ENCODE peak calls at places on chromosomes 2 and 18, in nine cellular contexts. H is tibial artery; Z is IMR-90; V is BE2C; G is left lung; S is CD8-positive, alpha-beta T cell; J is H9; W is effector memory CD4-positive, alpha-beta T cell; E is heart left ventricle. M is an unnamed sample. For H3K4me1, the result is how much of the 10 kb centered on the place peaks cover.

GRCh38 chr18:36514778-36515177 is 217.3 kb downstream of the FHOD3 start:
- DNase-seq in W (no peak), Z (no peak), G (no peak), H (no peak), S (no peak), E (no peak), J (peak), V (no peak), M (no peak)

GRCh38 chr18:9032519-9032918 is 70.0 kb upstream of the NDUFV2 start:
- DNase-seq in V (no peak), E (no peak), S (no peak), H (no peak), Z (no peak), J (no peak), W (no peak), G (no peak), M (no peak)

GRCh38 chr2:45909677-45910191 is 258.3 kb downstream of the PRKCE start:
- DNase-seq in S (no peak), H (no peak), E (no peak), G (peak), Z (no peak), J (no peak), V (no peak), W (no peak), M (no peak)

GRCh38 chr2:38149533-38149932 is 73.6 kb upstream of the CYP1B1 start:
- DNase-seq in J (no peak), E (no peak), H (no peak), Z (no peak), G (no peak), V (no peak), S (no peak), W (no peak), M (no peak)

GRCh38 chr2:69464575-69464974 is 27.3 kb upstream of the NFU1 start:
- DNase-seq in W (no peak), V (no peak), J (no peak), E (no peak), H (no peak), S (no peak), Z (peak), G (no peak), M (no peak)

GRCh38 chr2:172102858-172103359 is at the start of gene DLX2:
- DNase-seq in E (peak), S (peak), V (peak), W (peak), J (peak), G (peak), H (peak), Z (peak), M (peak)

GRCh38 chr18:48657446-48658120 is 118.8 kb downstream of the CTIF start:
- DNase-seq in G (no peak), Z (no peak), W (no peak), E (no peak), S (no peak), J (no peak), V (no peak), H (peak), M (no peak)

GRCh38 chr2:119606674-119607073 is 62.4 kb downstream of the CFAP221 start:
- DNase-seq in S (no peak), V (no peak), G (no peak), J (no peak), Z (no peak), E (no peak), H (no peak), W (no peak), M (no peak)

GRCh38 chr18:68984342-68984741 is 186.5 kb downstream of the CCDC102B start:
- DNase-seq in E (no peak), H (no peak), S (no peak), Z (no peak), G (no peak), V (no peak), J (no peak), W (no peak), M (no peak)

GRCh38 chr2:223735659-223736244 is 101.6 kb downstream of the AP1S3 start:
- DNase-seq in Z (peak), W (no peak), E (no peak), V (no peak), S (no peak), J (no peak), H (no peak), G (no peak), M (no peak)

GRCh38 chr2:6772366-6772710 is 93.4 kb downstream of the CMPK2 start:
- DNase-seq in J (peak), E (no peak), Z (peak), W (no peak), S (no peak), G (no peak), V (peak), H (no peak), M (no peak)

GRCh38 chr2:26530696-26531095 is 52.8 kb upstream of the OTOF start:
- DNase-seq in Z (peak), W (no peak), E (no peak), G (peak), V (peak), J (no peak), H (peak), S (no peak), M (no peak)

GRCh38 chr2:238970553-238971081 is 122.7 kb downstream of the TWIST2 start:
- DNase-seq in G (peak), V (peak), H (peak), E (peak), S (peak), Z (peak), W (peak), J (peak), M (peak)

GRCh38 chr2:212941361-212941760 is 210.1 kb downstream of the IKZF2 start:
- DNase-seq in E (no peak), Z (no peak), S (no peak), H (no peak), J (no peak), V (no peak), G (no peak), W (no peak), M (no peak)

GRCh38 chr2:36819090-36819711 is 122.7 kb downstream of the VIT start:
- DNase-seq in W (no peak), V (no peak), G (no peak), Z (no peak), H (no peak), J (no peak), E (no peak), S (no peak), M (no peak)

GRCh38 chr2:72973566-72974435 is 56.5 kb downstream of the EMX1 start:
- DNase-seq in E (no peak), J (peak), S (peak), V (peak), G (no peak), Z (peak), W (no peak), H (no peak), M (no peak)

GRCh38 chr2:25340340-25340886 is 1.3 kb downstream of the DNMT3A start:
- DNase-seq in G (no peak), V (peak), H (peak), W (no peak), S (no peak), J (no peak), Z (no peak), E (no peak), M (peak)

GRCh38 chr2:25437881-25438662 is 96.3 kb upstream of the DNMT3A start:
- DNase-seq in W (no peak), Z (no peak), S (no peak), E (no peak), H (no peak), G (no peak), V (no peak), J (no peak), M (no peak)

GRCh38 chr18:26480897-26481795 is 67.2 kb downstream of the KCTD1 start:
- DNase-seq in S (no peak), H (no peak), J (no peak), Z (peak), V (no peak), G (no peak), W (no peak), E (no peak), M (no peak)

GRCh38 chr2:99880148-99880983 is 262.0 kb downstream of the AFF3 start:
- DNase-seq in V (no peak), J (no peak), Z (peak), H (no peak), S (no peak), W (no peak), G (no peak), E (no peak), M (no peak)

GRCh38 chr18:55783921-55784320 is 195.9 kb upstream of the TCF4 start:
- DNase-seq in H (no peak), J (no peak), G (no peak), V (no peak), W (no peak), E (no peak), Z (no peak), S (no peak), M (no peak)

GRCh38 chr2:43110442-43110871 is 115.9 kb downstream of the ZFP36L2 start:
- DNase-seq in Z (peak), W (no peak), G (no peak), H (peak), J (no peak), S (no peak), V (no peak), E (peak), M (no peak)

GRCh38 chr2:236939751-236940229 is 145.9 kb upstream of the COPS8 start:
- DNase-seq in Z (no peak), W (no peak), G (no peak), J (no peak), S (no peak), E (no peak), V (peak), H (no peak), M (no peak)

GRCh38 chr2:233566141-233566956 is at the start of gene USP40:
- DNase-seq in W (peak), V (peak), H (peak), G (peak), E (peak), Z (peak), S (peak), J (peak), M (peak)

GRCh38 chr2:185456517-185456916 is 282.1 kb upstream of the FSIP2 start:
- DNase-seq in Z (no peak), V (no peak), J (no peak), G (no peak), H (no peak), E (no peak), S (no peak), W (no peak), M (no peak)

GRCh38 chr2:70141754-70142589 is 48.8 kb downstream of the C2orf42 start:
- DNase-seq in J (peak), G (no peak), W (no peak), H (no peak), Z (peak), S (no peak), V (no peak), E (no peak), M (no peak)

GRCh38 chr2:149219853-149220252 is 110.5 kb upstream of the LYPD6 start:
- DNase-seq in S (no peak), W (no peak), E (no peak), G (no peak), J (no peak), V (no peak), H (no peak), Z (no peak), M (no peak)

GRCh38 chr18:2891526-2892431 is 45.0 kb downstream of the EMILIN2 start:
- DNase-seq in Z (no peak), V (no peak), E (no peak), W (no peak), S (peak), H (peak), J (no peak), G (no peak), M (no peak)

GRCh38 chr2:233976690-233977294 is 59.6 kb downstream of the TRPM8 start:
- DNase-seq in V (peak), Z (peak), W (peak), E (no peak), G (no peak), J (no peak), H (no peak), S (peak), M (no peak)

GRCh38 chr2:188245230-188245629 is 46.4 kb upstream of the GULP1 start:
- DNase-seq in W (no peak), Z (no peak), J (no peak), S (no peak), H (no peak), V (no peak), E (no peak), G (no peak), M (no peak)

GRCh38 chr18:1361931-1362330 is 457.3 kb downstream of the ADCYAP1 start:
- DNase-seq in W (no peak), E (no peak), S (no peak), H (no peak), G (no peak), Z (no peak), V (no peak), J (no peak), M (no peak)

GRCh38 chr2:33419548-33420255 is 56.7 kb upstream of the RASGRP3 start:
- DNase-seq in W (no peak), V (no peak), E (no peak), J (no peak), H (no peak), G (no peak), Z (peak), S (no peak), M (no peak)

GRCh38 chr2:42663106-42663755 is 94.8 kb downstream of the MTA3 start:
- DNase-seq in E (peak), S (peak), J (peak), G (peak), H (peak), W (peak), Z (peak), V (peak), M (peak)

GRCh38 chr2:7203056-7203467 is 285.9 kb downstream of the RNF144A start:
- DNase-seq in H (no peak), V (peak), Z (peak), W (peak), J (peak), G (no peak), S (peak), E (no peak), M (peak)

GRCh38 chr2:11155326-11156059 is at the start of gene SLC66A3:
- DNase-seq in H (no peak), W (no peak), S (no peak), J (no peak), Z (peak), E (no peak), V (peak), G (peak), M (no peak)

GRCh38 chr18:59878644-59879043 is 21.2 kb upstream of the PMAIP1 start:
- DNase-seq in V (no peak), H (no peak), J (no peak), S (no peak), G (no peak), W (no peak), E (no peak), Z (peak), M (no peak)
- H3K4me1 ChIP-seq in V (under half), H (under half), J (under half), S (under half), G (under half), W (under half), E (under half), Z (under half), M (under half)

GRCh38 chr2:175398848-175399247 is 217.3 kb upstream of the ATP5MC3 start:
- DNase-seq in Z (no peak), S (no peak), E (no peak), W (no peak), J (no peak), V (no peak), G (no peak), H (no peak), M (no peak)

GRCh38 chr2:175393851-175394250 is 212.3 kb upstream of the ATP5MC3 start:
- DNase-seq in G (no peak), J (no peak), V (no peak), H (no peak), E (no peak), S (no peak), W (no peak), Z (no peak), M (no peak)

GRCh38 chr2:175400975-175401374 is 219.5 kb upstream of the ATP5MC3 start:
- DNase-seq in Z (no peak), V (no peak), W (no peak), G (no peak), E (no peak), J (no peak), S (no peak), H (no peak), M (no peak)

GRCh38 chr2:175399326-175399725 is 217.8 kb upstream of the ATP5MC3 start:
- DNase-seq in G (no peak), J (no peak), Z (no peak), V (no peak), E (no peak), H (no peak), S (no peak), W (no peak), M (no peak)

DNA sequence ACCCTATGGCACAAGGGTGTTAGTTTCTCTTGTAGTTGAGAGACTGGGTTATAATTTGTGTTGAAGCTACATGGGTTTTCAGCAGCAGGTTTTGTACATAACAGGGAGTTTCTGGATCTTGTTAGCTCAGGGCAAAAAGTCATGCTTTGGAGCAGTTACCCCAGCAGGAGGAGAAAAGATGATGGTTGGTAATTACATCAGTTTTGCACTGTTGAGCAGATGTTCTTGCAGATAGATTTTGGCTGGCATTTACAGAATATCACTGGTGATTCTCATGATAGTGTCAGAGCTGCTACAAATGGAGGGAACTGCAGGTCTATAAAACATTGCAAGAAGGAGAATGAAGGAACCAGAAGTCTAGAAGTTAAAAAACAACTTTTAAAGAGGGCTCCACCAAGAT is 215.2 kb upstream of the ATP5MC3 start:
- DNase-seq in G (no peak), Z (no peak), W (no peak), V (peak), E (no peak), H (no peak), J (no peak), S (no peak), M (no peak)
- H3K4me1 ChIP-seq in G (under half), Z (under half), W (under half), V (under half), E (under half), H (under half), J (under half), S (under half), M (under half)

GRCh38 chr18:13455470-13455869 is 236.9 kb downstream of the LDLRAD4 start:
- DNase-seq in J (no peak), V (no peak), E (no peak), G (no peak), H (peak), W (no peak), S (no peak), Z (no peak), M (no peak)

GRCh38 chr18:13452851-13453524 is 234.4 kb downstream of the LDLRAD4 start:
- DNase-seq in W (no peak), E (no peak), J (peak), Z (no peak), V (no peak), H (peak), S (no peak), G (no peak), M (no peak)

GRCh38 chr18:13454363-13455150 is 236.0 kb downstream of the LDLRAD4 start:
- DNase-seq in W (no peak), G (no peak), V (no peak), S (no peak), J (peak), H (peak), Z (no peak), E (no peak), M (no peak)

GRCh38 chr18:13452448-13452811 is 233.9 kb downstream of the LDLRAD4 start:
- DNase-seq in E (no peak), S (no peak), G (no peak), Z (peak), V (no peak), W (no peak), J (peak), H (peak), M (no peak)

DNA sequence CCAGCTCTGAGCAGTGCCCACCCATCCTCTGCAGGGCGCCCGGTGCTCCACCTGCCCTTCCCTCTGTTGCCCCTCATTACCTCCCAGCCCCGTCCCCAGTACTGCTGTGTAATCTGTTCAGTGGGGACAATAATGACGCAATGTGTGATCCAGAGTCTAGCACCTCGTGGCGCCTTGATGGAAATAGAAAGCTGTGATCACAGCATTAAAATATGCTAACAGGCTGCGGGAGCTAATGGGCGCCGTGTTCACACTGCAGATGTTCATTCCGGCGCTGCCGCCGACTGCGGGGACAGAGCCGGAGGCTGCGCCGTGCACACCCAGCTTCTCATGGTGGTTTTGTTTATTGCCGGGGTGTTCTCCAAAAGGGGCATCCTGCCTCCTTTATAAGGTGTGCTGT is 235.2 kb downstream of the LDLRAD4 start:
- DNase-seq in H (peak), G (no peak), E (no peak), J (peak), V (no peak), S (no peak), Z (no peak), W (no peak), M (no peak)
- H3K4me1 ChIP-seq in H (under half), G (under half), E (under half), J (under half), V (under half), S (under half), Z (under half), W (under half), M (under half)

DNA sequence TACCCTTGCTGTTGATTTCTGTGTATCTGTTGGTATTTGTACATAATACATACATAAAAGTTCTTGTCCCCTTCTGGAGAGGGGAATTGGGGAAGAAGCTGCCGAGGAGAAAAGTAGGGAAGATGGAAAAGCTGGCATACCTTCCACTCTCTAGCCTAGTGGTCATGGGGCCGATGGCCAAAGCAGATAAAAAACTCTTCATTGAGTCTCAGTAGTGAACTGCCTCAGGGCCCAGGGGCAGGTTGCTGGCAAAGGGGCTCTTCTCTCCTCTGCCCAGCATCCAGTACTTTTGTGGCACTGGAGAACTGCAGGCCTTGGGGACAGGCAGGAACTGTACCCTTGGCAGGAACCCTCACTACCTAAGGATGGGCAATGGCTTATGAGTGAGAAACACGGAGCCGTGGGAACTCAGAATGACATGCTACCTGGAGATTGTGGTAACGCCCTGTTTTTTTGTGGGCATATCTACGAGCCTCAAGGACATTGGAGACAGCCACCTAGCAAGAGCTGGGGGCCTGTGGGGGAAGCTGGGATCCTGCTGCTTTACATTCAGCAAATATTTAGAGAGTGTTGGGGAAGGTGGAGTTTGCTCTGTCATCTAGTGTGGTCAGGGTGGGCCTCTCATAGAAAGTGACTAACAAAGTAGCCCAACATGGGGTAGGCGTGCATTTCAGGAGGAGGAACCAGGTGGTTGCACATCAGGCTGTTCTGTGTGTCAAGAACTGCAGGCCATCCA is 22.6 kb upstream of the ITGB6 start:
- DNase-seq in H (no peak), W (no peak), G (no peak), J (no peak), E (no peak), V (no peak), Z (no peak), S (no peak), M (no peak)
- H3K4me1 ChIP-seq in H (under half), W (under half), G (under half), J (under half), E (under half), V (under half), Z (under half), S (under half), M (under half)

DNA sequence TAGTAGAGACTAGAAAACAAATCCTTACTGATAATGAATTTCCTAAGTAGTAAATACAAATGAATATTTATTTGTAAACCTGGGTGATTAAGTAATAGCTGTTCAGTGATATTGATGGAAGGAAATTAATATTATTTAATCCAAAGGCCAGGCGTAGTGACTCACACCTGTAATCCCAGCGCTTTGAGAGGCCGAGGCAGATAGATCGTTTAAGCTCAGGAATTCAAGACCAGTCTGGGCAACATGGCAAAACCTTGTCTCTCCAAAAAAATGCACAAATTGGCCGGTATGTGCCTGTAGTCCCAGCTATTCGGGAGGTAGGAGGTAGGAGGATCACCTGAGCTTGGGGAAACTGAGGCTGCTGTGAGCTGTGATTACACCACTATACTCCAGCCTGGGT is 228.2 kb downstream of the NEDD4L start:
- DNase-seq in S (no peak), Z (no peak), H (no peak), E (no peak), G (no peak), V (no peak), W (no peak), J (no peak), M (no peak)
- H3K4me1 ChIP-seq in S (under half), Z (under half), H (under half), E (under half), G (under half), V (under half), W (under half), J (under half), M (under half)

M was measured in ovary.